ENCODE peak calls at places on chromosomes 12 and 14, in seven cellular contexts. H, Y, S, G, J, O and P are unnamed samples.
A peak's percentile ranks its signal among the peaks of the same experiment; 100 is the strongest.

GRCh38 chr14:93898731-93899130 is 28.4 kb upstream of the FAM181A start:
- ATAC-seq in H (no peak), Y (no peak), S (no peak), G (no peak), J (no peak), O (no peak), P (no peak)

GRCh38 chr12:14431990-14432389 is 66.5 kb downstream of the ATF7IP start:
- ATAC-seq in H (peak; percentile 59), Y (no peak), S (no peak), G (no peak), J (no peak), O (no peak), P (no peak)

GRCh38 chr14:103223818-103224352 is 100.6 kb downstream of the TNFAIP2 start:
- ATAC-seq in H (no peak), Y (no peak), S (no peak), G (no peak), J (no peak), O (no peak), P (no peak)

GRCh38 chr14:33957299-33957698 is 6.4 kb upstream of the EGLN3 start:
- ATAC-seq in H (no peak), Y (no peak), S (no peak), G (no peak), J (no peak), O (no peak), P (no peak)

GRCh38 chr12:88057994-88058718 is 29.0 kb upstream of the C12orf50 start:
- ATAC-seq in H (peak; percentile 98), Y (no peak), S (no peak), G (no peak), J (no peak), O (no peak), P (peak; percentile 81)

GRCh38 chr14:90491221-90491867 is 94.5 kb downstream of the CALM1 start:
- ATAC-seq in H (peak; percentile 93), Y (no peak), S (no peak), G (no peak), J (peak; percentile 35), O (peak; percentile 57), P (no peak)

GRCh38 chr14:57275023-57275664 is 6.4 kb downstream of the AP5M1 start:
- ATAC-seq in H (no peak), Y (peak; percentile 39), S (no peak), G (no peak), J (no peak), O (no peak), P (no peak)

GRCh38 chr12:64757778-64758177 is 1.4 kb downstream of the GNS start:
- ATAC-seq in H (no peak), Y (no peak), S (no peak), G (no peak), J (no peak), O (no peak), P (no peak)

GRCh38 chr12:26740991-26741390 is 92.0 kb downstream of the ITPR2 start:
- ATAC-seq in H (peak; percentile 61), Y (no peak), S (no peak), G (no peak), J (no peak), O (no peak), P (peak; percentile 79)

GRCh38 chr12:32611986-32612385 is 67.1 kb upstream of the DNM1L start:
- ATAC-seq in H (peak; percentile 53), Y (no peak), S (no peak), G (no peak), J (no peak), O (no peak), P (no peak)

GRCh38 chr12:132262256-132263060 is 66.9 kb downstream of the GALNT9 start:
- ATAC-seq in H (no peak), Y (no peak), S (no peak), G (no peak), J (no peak), O (no peak), P (no peak)